ENCODE peak calls at places on chromosomes 1 and 21, in seven cellular contexts. J, H, V, L, Q, R and D are unnamed samples.
A peak's percentile ranks its signal among the peaks of the same experiment; 100 is the strongest.

GRCh38 chr1:170700842-170701305 is 36.9 kb downstream of the PRRX1 start:
- DNase-seq in J (no peak), H (no peak), V (peak; percentile 61), L (no peak), Q (no peak), R (peak; percentile 64), D (no peak)

GRCh38 chr1:2583331-2583791 is 3.2 kb upstream of the PRXL2B start:
- DNase-seq in J (no peak), H (peak; percentile 39), V (no peak), L (no peak), Q (no peak), R (no peak), D (no peak)

GRCh38 chr1:110203021-110203661 is 7.0 kb upstream of the KCNC4 start:
- DNase-seq in J (no peak), H (peak; percentile 75), V (peak; percentile 66), L (peak; percentile 76), Q (peak; percentile 66), R (peak; percentile 73), D (peak; percentile 49)

GRCh38 chr1:229554886-229555621 is 3.5 kb downstream of the ABCB10 start:
- DNase-seq in J (no peak), H (peak; percentile 2), V (no peak), L (no peak), Q (no peak), R (no peak), D (no peak)

GRCh38 chr1:214791961-214792360 is 189.0 kb downstream of the CENPF start:
- DNase-seq in J (no peak), H (peak; percentile 3), V (peak; percentile 50), L (no peak), Q (no peak), R (peak; percentile 8), D (peak; percentile 1)

GRCh38 chr21:18244721-18245486 is at the start of gene CHODL:
- DNase-seq in J (no peak), H (peak; percentile 8), V (no peak), L (peak; percentile 24), Q (peak; percentile 41), R (peak; percentile 26), D (no peak)

GRCh38 chr1:166170075-166170474 is 3.3 kb upstream of the FAM78B start:
- DNase-seq in J (no peak), H (no peak), V (no peak), L (no peak), Q (no peak), R (no peak), D (no peak)

GRCh38 chr1:226568077-226568831 is 19.7 kb downstream of the STUM start:
- DNase-seq in J (no peak), H (peak; percentile 84), V (no peak), L (no peak), Q (peak; percentile 81), R (no peak), D (no peak)

GRCh38 chr1:30929135-30929889 is 20.8 kb upstream of the SDC3 start:
- DNase-seq in J (peak; percentile 25), H (peak; percentile 77), V (peak; percentile 36), L (no peak), Q (peak; percentile 73), R (peak; percentile 55), D (peak; percentile 74)

GRCh38 chr1:3389093-3389833 is 65.2 kb upstream of the ARHGEF16 start:
- DNase-seq in J (no peak), H (no peak), V (no peak), L (no peak), Q (no peak), R (no peak), D (no peak)

GRCh38 chr1:154425172-154425571 is 20.0 kb downstream of the IL6R start:
- DNase-seq in J (no peak), H (no peak), V (no peak), L (no peak), Q (no peak), R (no peak), D (no peak)

DNA sequence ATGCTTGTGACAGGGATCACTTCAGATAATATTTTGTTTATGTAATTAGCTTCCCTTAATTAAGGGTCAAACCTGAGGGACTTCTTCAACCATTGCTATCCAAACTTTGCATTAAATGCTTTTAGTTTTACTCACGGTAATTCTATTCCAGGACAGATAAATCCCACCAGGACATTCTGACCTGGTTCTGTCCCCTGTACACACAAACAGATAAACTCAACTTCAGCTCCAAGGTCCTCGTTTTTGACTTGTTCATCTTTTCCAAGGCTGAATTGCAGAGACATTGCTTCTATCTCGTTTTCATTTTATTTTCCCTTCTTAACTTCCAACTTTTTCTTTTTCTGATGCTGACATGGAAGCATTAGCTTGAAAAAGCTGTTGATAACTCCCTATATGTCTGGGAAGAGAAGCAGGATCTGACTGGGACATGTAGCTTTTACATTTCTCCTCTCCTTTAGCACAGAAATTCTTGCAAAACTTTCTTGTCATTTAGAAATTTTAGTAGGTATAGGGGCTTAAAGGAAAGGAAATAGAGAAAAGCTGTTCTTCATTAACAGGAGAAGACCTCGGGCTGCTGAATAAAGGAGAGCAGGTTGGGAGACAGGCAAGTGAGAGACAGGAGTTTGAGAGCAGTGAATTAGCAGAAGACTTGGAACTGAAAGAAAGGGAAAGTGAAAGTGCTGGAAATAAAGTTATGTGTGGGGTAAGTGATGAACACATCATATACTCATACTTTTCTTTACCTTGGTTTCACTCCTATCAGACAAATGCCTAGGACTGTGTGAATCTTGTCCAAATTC is 231.7 kb upstream of the B3GALT2 start:
- DNase-seq in J (no peak), H (no peak), V (peak; percentile 58), L (no peak), Q (no peak), R (peak; percentile 65), D (no peak)
- H3K9ac ChIP-seq in J (no peak overlapping the region), H (no peak overlapping the region), V (peak overlapping the region; percentile 63), L (no peak overlapping the region), Q (no peak overlapping the region), R (peak overlapping the region; percentile 78), D (no peak overlapping the region)

GRCh38 chr1:116393792-116394191 is 20.7 kb downstream of the ATP1A1 start:
- DNase-seq in J (no peak), H (no peak), V (no peak), L (no peak), Q (no peak), R (no peak), D (no peak)

GRCh38 chr1:116400780-116401179 is 27.7 kb downstream of the ATP1A1 start:
- DNase-seq in J (no peak), H (no peak), V (no peak), L (no peak), Q (no peak), R (no peak), D (no peak)

GRCh38 chr1:116396769-116397168 is 23.7 kb downstream of the ATP1A1 start:
- DNase-seq in J (no peak), H (no peak), V (no peak), L (no peak), Q (no peak), R (no peak), D (no peak)

GRCh38 chr1:116394270-116394669 is 21.2 kb downstream of the ATP1A1 start:
- DNase-seq in J (no peak), H (no peak), V (no peak), L (no peak), Q (no peak), R (no peak), D (no peak)

DNA sequence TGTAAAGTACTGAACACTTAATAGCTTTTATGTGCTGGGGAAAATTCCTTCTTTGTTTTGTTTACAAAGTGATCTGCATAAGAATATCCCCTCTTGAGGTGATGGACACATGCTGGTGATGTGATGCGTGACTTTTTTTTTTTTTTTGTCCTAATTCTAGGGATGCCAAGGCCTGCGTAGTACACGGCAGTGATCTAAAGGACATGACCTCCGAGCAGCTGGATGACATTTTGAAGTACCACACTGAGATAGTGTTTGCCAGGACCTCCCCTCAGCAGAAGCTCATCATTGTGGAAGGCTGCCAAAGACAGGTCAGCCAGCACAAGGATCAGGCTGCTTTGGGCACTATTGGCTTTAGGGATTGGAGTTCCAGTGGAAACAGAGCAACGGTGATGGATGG is 24.7 kb downstream of the ATP1A1 start:
- DNase-seq in J (no peak), H (no peak), V (no peak), L (no peak), Q (no peak), R (no peak), D (no peak)
- H2AK5ac ChIP-seq in J (no peak overlapping the region), H (no peak overlapping the region), V (no peak overlapping the region), L (no peak overlapping the region), Q (no peak overlapping the region), R (no peak overlapping the region), D (no peak overlapping the region)

DNA sequence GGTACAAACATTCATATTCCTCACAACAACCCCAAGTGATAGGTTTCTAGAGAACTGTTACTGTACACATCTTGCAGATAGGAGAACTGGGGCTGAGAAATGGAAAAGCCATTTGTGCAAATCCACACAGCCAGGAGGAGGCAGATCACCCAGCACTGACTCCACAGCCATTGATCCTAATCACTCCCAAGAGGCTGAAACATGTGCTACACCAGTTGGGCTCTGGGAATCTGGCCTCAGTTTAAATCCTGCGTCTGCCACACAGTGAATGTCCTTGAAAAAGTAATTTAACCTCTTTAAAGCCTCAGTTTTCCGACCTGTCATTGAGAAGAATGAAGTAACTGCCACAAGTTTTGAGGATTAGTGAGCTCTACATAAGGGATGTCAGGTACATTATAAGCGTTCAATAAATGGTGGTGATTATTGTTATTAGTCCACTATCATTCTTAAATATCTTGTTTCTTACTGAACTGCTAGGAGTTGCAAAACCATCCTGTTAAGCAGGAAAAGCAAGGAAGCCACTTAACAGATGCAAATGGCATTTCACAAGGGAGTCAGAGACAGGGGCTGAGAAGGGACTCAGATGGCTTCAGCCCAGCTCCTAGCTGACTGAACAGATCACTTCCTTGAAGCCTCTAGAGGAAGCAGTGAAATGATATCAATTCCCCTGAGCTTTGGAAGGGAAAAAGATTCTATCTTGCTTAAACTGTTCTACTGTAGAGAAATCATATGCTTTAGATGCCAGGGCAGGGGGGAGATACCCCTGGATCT is 151.3 kb downstream of the ST6GALNAC5 start:
- DNase-seq in J (no peak), H (peak; percentile 90), V (no peak), L (no peak), Q (peak; percentile 33), R (no peak), D (peak; percentile 63)
- H3K9ac ChIP-seq in J (no peak overlapping the region), H (no peak overlapping the region), V (no peak overlapping the region), L (no peak overlapping the region), Q (no peak overlapping the region), R (no peak overlapping the region), D (no peak overlapping the region)

GRCh38 chr1:19744335-19744743 is 55.4 kb downstream of the TMCO4 start:
- DNase-seq in J (no peak), H (no peak), V (no peak), L (no peak), Q (no peak), R (no peak), D (no peak)

GRCh38 chr1:19744886-19745285 is 54.8 kb downstream of the TMCO4 start:
- DNase-seq in J (no peak), H (no peak), V (no peak), L (no peak), Q (no peak), R (no peak), D (no peak)

GRCh38 chr1:19743180-19743579 is 56.5 kb downstream of the TMCO4 start:
- DNase-seq in J (no peak), H (no peak), V (no peak), L (no peak), Q (no peak), R (no peak), D (no peak)

GRCh38 chr1:19747741-19748140 is 52.0 kb downstream of the TMCO4 start:
- DNase-seq in J (no peak), H (no peak), V (no peak), L (no peak), Q (no peak), R (no peak), D (no peak)

DNA sequence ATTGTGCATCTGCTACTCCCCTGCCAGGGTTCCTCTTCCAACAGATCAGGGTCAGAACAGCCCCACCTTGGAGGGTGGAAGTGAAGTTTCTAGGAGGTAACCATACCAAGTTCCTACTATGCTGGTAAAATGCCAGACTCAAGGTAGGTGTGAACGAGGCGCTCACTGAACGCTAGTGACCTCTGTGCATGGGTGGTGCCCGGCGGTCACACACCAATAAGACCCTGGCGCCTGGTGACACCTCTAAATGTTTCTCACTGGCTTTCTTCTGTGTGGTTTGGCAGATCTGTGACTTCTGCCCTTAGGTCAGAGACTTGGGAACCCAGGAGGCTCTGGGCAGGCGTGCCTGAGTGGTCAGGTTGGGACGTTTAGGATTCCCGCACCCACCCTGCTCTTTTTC is 55.9 kb downstream of the TMCO4 start:
- DNase-seq in J (no peak), H (no peak), V (no peak), L (no peak), Q (no peak), R (no peak), D (no peak)
- H2AK5ac ChIP-seq in J (no peak overlapping the region), H (no peak overlapping the region), V (no peak overlapping the region), L (no peak overlapping the region), Q (no peak overlapping the region), R (no peak overlapping the region), D (no peak overlapping the region)